ENCODE peak calls at places on chromosomes 7 and 10, in five cellular contexts. One of them, this sample, is unnamed.
A peak's percentile ranks its signal among the peaks of the same experiment; 100 is the strongest.

GRCh38 chr10:78991187-78991586 is 77.6 kb upstream of the ZMIZ1 start:
- DNase-seq in OCI-LY7: no peak
- DNase-seq in mammary epithelial cell: peak; percentile 79
- DNase-seq in ovary: no peak
- DNase-seq in cardiac muscle cell: no peak
- DNase-seq in this sample: peak; percentile 10

GRCh38 chr10:43912469-43912868 is 263.8 kb upstream of the ZNF32 start:
- DNase-seq in cardiac muscle cell: no peak
- DNase-seq in OCI-LY7: no peak
- DNase-seq in ovary: no peak
- DNase-seq in mammary epithelial cell: no peak
- DNase-seq in this sample: no peak

GRCh38 chr10:130805635-130806030 is 505.9 kb downstream of the TCERG1L start:
- DNase-seq in ovary: no peak
- DNase-seq in OCI-LY7: no peak
- DNase-seq in mammary epithelial cell: no peak
- DNase-seq in cardiac muscle cell: no peak
- DNase-seq in this sample: no peak

GRCh38 chr10:89207801-89208551 is 859 bp upstream of the CH25H start:
- DNase-seq in cardiac muscle cell: peak; percentile 25
- DNase-seq in ovary: peak; percentile 56
- DNase-seq in mammary epithelial cell: no peak
- DNase-seq in OCI-LY7: no peak
- DNase-seq in this sample: no peak

GRCh38 chr10:30885423-30885822 is 146.2 kb downstream of the ZNF438 start:
- DNase-seq in cardiac muscle cell: no peak
- DNase-seq in ovary: no peak
- DNase-seq in mammary epithelial cell: no peak
- DNase-seq in OCI-LY7: no peak
- DNase-seq in this sample: no peak

GRCh38 chr10:128642502-128642901 is 516.3 kb upstream of the MKI67 start:
- DNase-seq in OCI-LY7: no peak
- DNase-seq in ovary: no peak
- DNase-seq in cardiac muscle cell: no peak
- DNase-seq in mammary epithelial cell: peak; percentile 68
- DNase-seq in this sample: no peak

GRCh38 chr10:132707121-132707775 is 78.7 kb downstream of the NKX6-2 start:
- DNase-seq in cardiac muscle cell: no peak
- DNase-seq in OCI-LY7: no peak
- DNase-seq in ovary: peak; percentile 2
- DNase-seq in mammary epithelial cell: no peak
- DNase-seq in this sample: no peak

GRCh38 chr7:157699357-157700013 is 362.7 kb downstream of the DNAJB6 start:
- DNase-seq in OCI-LY7: no peak
- DNase-seq in cardiac muscle cell: no peak
- DNase-seq in ovary: no peak
- DNase-seq in mammary epithelial cell: no peak
- DNase-seq in this sample: no peak

GRCh38 chr10:47318706-47319105 is 3.5 kb upstream of the GDF2 start:
- DNase-seq in mammary epithelial cell: no peak
- DNase-seq in cardiac muscle cell: no peak
- DNase-seq in OCI-LY7: peak; percentile 16
- DNase-seq in ovary: no peak
- DNase-seq in this sample: no peak

GRCh38 chr10:130002606-130003005 is 38.5 kb upstream of the EBF3 start:
- DNase-seq in mammary epithelial cell: no peak
- DNase-seq in ovary: no peak
- DNase-seq in cardiac muscle cell: no peak
- DNase-seq in OCI-LY7: no peak
- DNase-seq in this sample: no peak

GRCh38 chr7:106057962-106058901 is 53.9 kb downstream of the SYPL1 start:
- DNase-seq in mammary epithelial cell: peak; percentile 88
- DNase-seq in OCI-LY7: peak; percentile 98
- DNase-seq in cardiac muscle cell: no peak
- DNase-seq in ovary: no peak
- DNase-seq in this sample: peak; percentile 24

GRCh38 chr7:12287886-12288285 is 76.8 kb downstream of the TMEM106B start:
- DNase-seq in ovary: no peak
- DNase-seq in OCI-LY7: no peak
- DNase-seq in mammary epithelial cell: no peak
- DNase-seq in cardiac muscle cell: no peak
- DNase-seq in this sample: no peak

GRCh38 chr7:93307943-93308342 is 75.8 kb downstream of the VPS50 start:
- DNase-seq in cardiac muscle cell: no peak
- DNase-seq in mammary epithelial cell: no peak
- DNase-seq in ovary: no peak
- DNase-seq in OCI-LY7: no peak
- DNase-seq in this sample: no peak

GRCh38 chr7:47371733-47372368 is 210.1 kb downstream of the TNS3 start:
- DNase-seq in mammary epithelial cell: peak; percentile 75
- DNase-seq in ovary: peak; percentile 83
- DNase-seq in cardiac muscle cell: peak; percentile 81
- DNase-seq in OCI-LY7: no peak
- DNase-seq in this sample: no peak

GRCh38 chr7:41940760-41941343 is 238.0 kb upstream of the INHBA start:
- DNase-seq in OCI-LY7: peak; percentile 62
- DNase-seq in cardiac muscle cell: peak; percentile 84
- DNase-seq in ovary: peak; percentile 73
- DNase-seq in mammary epithelial cell: peak; percentile 71
- DNase-seq in this sample: peak; percentile 8

GRCh38 chr7:101882595-101883564 is 65.5 kb downstream of the CUX1 start:
- DNase-seq in mammary epithelial cell: peak; percentile 99
- DNase-seq in ovary: peak; percentile 84
- DNase-seq in cardiac muscle cell: peak; percentile 57
- DNase-seq in OCI-LY7: peak; percentile 64
- DNase-seq in this sample: no peak

GRCh38 chr7:126940723-126941307 is 311.9 kb downstream of the GRM8 start:
- DNase-seq in OCI-LY7: no peak
- DNase-seq in ovary: no peak
- DNase-seq in mammary epithelial cell: no peak
- DNase-seq in cardiac muscle cell: no peak
- DNase-seq in this sample: no peak

GRCh38 chr10:31620236-31621151 is 301.5 kb downstream of the ZEB1 start:
- DNase-seq in OCI-LY7: no peak
- DNase-seq in mammary epithelial cell: no peak
- DNase-seq in cardiac muscle cell: peak; percentile 7
- DNase-seq in ovary: peak; percentile 38
- DNase-seq in this sample: no peak

GRCh38 chr7:3201306-3201705 is 99.7 kb upstream of the SDK1 start:
- DNase-seq in cardiac muscle cell: no peak
- DNase-seq in mammary epithelial cell: peak; percentile 14
- DNase-seq in OCI-LY7: no peak
- DNase-seq in ovary: no peak
- DNase-seq in this sample: no peak

GRCh38 chr10:33303988-33304387 is 30.5 kb downstream of the NRP1 start:
- DNase-seq in mammary epithelial cell: no peak
- DNase-seq in cardiac muscle cell: no peak
- DNase-seq in OCI-LY7: no peak
- DNase-seq in ovary: no peak
- DNase-seq in this sample: no peak
- H3K4me1 ChIP-seq in mammary epithelial cell: peaks cover 8% of the 10 kb centered on the region
- H3K4me1 ChIP-seq in cardiac muscle cell: peaks cover 18% of the 10 kb centered on the region
- H3K4me1 ChIP-seq in OCI-LY7: no peaks in the 10 kb centered on the region
- H3K4me1 ChIP-seq in ovary: peaks cover 11% of the 10 kb centered on the region
- H3K4me1 ChIP-seq in this sample: no peaks in the 10 kb centered on the region

GRCh38 chr7:33336820-33337219 is 207.5 kb downstream of the BBS9 start:
- DNase-seq in ovary: no peak
- DNase-seq in mammary epithelial cell: no peak
- DNase-seq in cardiac muscle cell: no peak
- DNase-seq in OCI-LY7: no peak
- DNase-seq in this sample: no peak
- H3K4me3 ChIP-seq in ovary: no peak overlapping the region
- H3K4me3 ChIP-seq in mammary epithelial cell: no peak overlapping the region
- H3K4me3 ChIP-seq in cardiac muscle cell: no peak overlapping the region
- H3K4me3 ChIP-seq in OCI-LY7: no peak overlapping the region
- H3K4me3 ChIP-seq in this sample: no peak overlapping the region

DNA sequence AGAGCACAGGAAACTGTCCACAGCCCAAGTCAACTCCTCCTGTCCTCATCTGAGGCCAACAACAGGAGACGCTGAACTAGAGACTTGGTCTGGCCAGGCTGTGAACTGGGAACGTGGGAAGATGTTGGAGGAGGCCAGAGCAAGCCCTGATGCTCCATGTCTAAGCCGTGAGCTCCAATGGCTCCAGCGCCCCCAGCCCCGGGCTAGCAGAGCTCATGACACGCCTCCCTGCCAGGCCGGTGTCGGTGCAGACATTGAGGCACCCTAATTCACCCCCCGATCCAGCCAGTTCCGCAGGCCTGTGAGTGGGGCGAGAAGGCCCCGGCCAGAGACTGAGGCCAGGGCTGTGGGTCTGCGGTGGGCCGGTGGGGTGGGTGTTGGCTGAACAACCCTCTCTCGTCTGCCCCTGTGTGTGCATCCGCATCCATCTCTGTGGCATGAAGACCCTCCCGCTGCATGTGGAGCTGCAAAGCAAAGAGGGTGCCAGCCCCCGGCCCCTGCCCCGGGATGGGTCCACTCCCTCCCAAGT is 109.3 kb upstream of the MACROH2A2 start:
- DNase-seq in mammary epithelial cell: no peak
- DNase-seq in cardiac muscle cell: no peak
- DNase-seq in OCI-LY7: no peak
- DNase-seq in ovary: no peak
- DNase-seq in this sample: no peak
- H3K36me3 ChIP-seq in mammary epithelial cell: no peaks in the 10 kb centered on the region
- H3K36me3 ChIP-seq in cardiac muscle cell: peaks cover 10% of the 10 kb centered on the region
- H3K36me3 ChIP-seq in OCI-LY7: no peaks in the 10 kb centered on the region
- H3K36me3 ChIP-seq in ovary: no peaks in the 10 kb centered on the region
- H3K36me3 ChIP-seq in this sample: no peaks in the 10 kb centered on the region

GRCh38 chr10:93071177-93071472 is 2.6 kb upstream of the CYP26A1 start:
- DNase-seq in OCI-LY7: no peak
- DNase-seq in mammary epithelial cell: no peak
- DNase-seq in ovary: no peak
- DNase-seq in cardiac muscle cell: no peak
- DNase-seq in this sample: no peak
- H3K4me1 ChIP-seq in OCI-LY7: no peaks in the 10 kb centered on the region
- H3K4me1 ChIP-seq in mammary epithelial cell: peaks cover 40% of the 10 kb centered on the region
- H3K4me1 ChIP-seq in ovary: peaks cover 14% of the 10 kb centered on the region
- H3K4me1 ChIP-seq in cardiac muscle cell: peaks cover 6% of the 10 kb centered on the region
- H3K4me1 ChIP-seq in this sample: peaks cover 30% of the 10 kb centered on the region

GRCh38 chr7:78489423-78489822 is 690.9 kb downstream of the PHTF2 start:
- DNase-seq in ovary: no peak
- DNase-seq in mammary epithelial cell: no peak
- DNase-seq in OCI-LY7: no peak
- DNase-seq in cardiac muscle cell: no peak
- DNase-seq in this sample: no peak
- H3K4me3 ChIP-seq in ovary: peak overlapping the region; percentile 8
- H3K4me3 ChIP-seq in mammary epithelial cell: no peak overlapping the region
- H3K4me3 ChIP-seq in OCI-LY7: no peak overlapping the region
- H3K4me3 ChIP-seq in cardiac muscle cell: no peak overlapping the region
- H3K4me3 ChIP-seq in this sample: no peak overlapping the region

GRCh38 chr7:894164-894867 is 18.0 kb downstream of the GET4 start:
- DNase-seq in cardiac muscle cell: no peak
- DNase-seq in OCI-LY7: no peak
- DNase-seq in ovary: no peak
- DNase-seq in mammary epithelial cell: no peak
- DNase-seq in this sample: no peak
- H3K36me3 ChIP-seq in cardiac muscle cell: peaks cover 17% of the 10 kb centered on the region
- H3K36me3 ChIP-seq in OCI-LY7: peaks cover 71% of the 10 kb centered on the region
- H3K36me3 ChIP-seq in ovary: no peaks in the 10 kb centered on the region
- H3K36me3 ChIP-seq in mammary epithelial cell: no peaks in the 10 kb centered on the region
- H3K36me3 ChIP-seq in this sample: peaks cover 61% of the 10 kb centered on the region

GRCh38 chr10:28556142-28556541 is 23.2 kb downstream of the WAC start:
- DNase-seq in OCI-LY7: no peak
- DNase-seq in mammary epithelial cell: no peak
- DNase-seq in ovary: no peak
- DNase-seq in cardiac muscle cell: no peak
- DNase-seq in this sample: no peak
- H3K4me1 ChIP-seq in OCI-LY7: peaks cover 23% of the 10 kb centered on the region
- H3K4me1 ChIP-seq in mammary epithelial cell: no peaks in the 10 kb centered on the region
- H3K4me1 ChIP-seq in ovary: peaks cover 9% of the 10 kb centered on the region
- H3K4me1 ChIP-seq in cardiac muscle cell: peaks cover 56% of the 10 kb centered on the region
- H3K4me1 ChIP-seq in this sample: peaks cover 55% of the 10 kb centered on the region

DNA sequence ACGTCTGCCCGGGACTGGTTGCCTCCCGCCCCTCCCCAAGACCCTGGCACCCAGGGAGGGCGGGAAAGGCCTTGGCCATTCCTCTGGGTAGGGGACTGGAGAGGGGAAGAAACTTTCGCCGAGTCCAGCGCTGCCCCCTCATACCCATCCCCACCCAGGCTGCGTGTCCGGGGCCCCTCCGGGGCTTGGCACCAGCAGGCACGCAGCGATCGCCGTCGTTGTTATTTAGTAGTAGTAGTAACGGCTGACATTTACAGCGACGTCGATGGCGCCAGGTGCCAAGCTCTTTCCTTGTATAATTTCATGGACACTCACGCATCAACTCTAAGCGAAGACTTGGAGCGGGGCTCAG is 3.3 kb upstream of the PDGFA start:
- DNase-seq in cardiac muscle cell: no peak
- DNase-seq in mammary epithelial cell: no peak
- DNase-seq in OCI-LY7: no peak
- DNase-seq in ovary: no peak
- DNase-seq in this sample: no peak
- H3K4me3 ChIP-seq in cardiac muscle cell: peak overlapping the region; percentile 27
- H3K4me3 ChIP-seq in mammary epithelial cell: no peak overlapping the region
- H3K4me3 ChIP-seq in OCI-LY7: no peak overlapping the region
- H3K4me3 ChIP-seq in ovary: no peak overlapping the region
- H3K4me3 ChIP-seq in this sample: no peak overlapping the region

This sample was measured in CD4-positive, CD25-positive, alpha-beta regulatory T cell.